ENCODE peak calls at places on chromosome 20, in ten cellular contexts. Y, W, K, V, O, B, I, U, D and Q are unnamed samples.

GRCh38 chr20:24403410-24403809 is 66.0 kb upstream of the SYNDIG1 start:
- DNase-seq in Y (no peak), W (no peak), K (no peak), V (no peak), O (no peak), B (no peak), I (no peak), U (peak; percentile 84), D (no peak), Q (no peak)

GRCh38 chr20:20084296-20084752 is 32.0 kb downstream of the CFAP61 start:
- DNase-seq in Y (peak; percentile 51), W (no peak), K (no peak), V (no peak), O (no peak), B (no peak), I (no peak), U (no peak), D (no peak), Q (peak; percentile 44)

GRCh38 chr20:58852559-58853271 is at the start of gene GNAS:
- DNase-seq in Y (peak; percentile 77), W (peak; percentile 39), K (peak; percentile 27), V (peak; percentile 52), O (peak; percentile 42), B (peak; percentile 60), I (peak; percentile 90), U (peak; percentile 24), D (no peak), Q (no peak)

GRCh38 chr20:36097331-36097730 is 57.2 kb upstream of the EPB41L1 start:
- DNase-seq in Y (peak; percentile 47), W (no peak), K (no peak), V (peak; percentile 78), O (no peak), B (peak; percentile 52), I (no peak), U (peak; percentile 34), D (no peak), Q (no peak)

GRCh38 chr20:18255526-18255925 is 32.8 kb upstream of the ZNF133 start:
- DNase-seq in Y (no peak), W (no peak), K (no peak), V (no peak), O (no peak), B (no peak), I (no peak), U (no peak), D (no peak), Q (no peak)

GRCh38 chr20:45963059-45964011 is 8.7 kb downstream of the ZNF335 start:
- DNase-seq in Y (peak; percentile 59), W (no peak), K (no peak), V (no peak), O (no peak), B (peak; percentile 33), I (no peak), U (no peak), D (peak; percentile 27), Q (no peak)

GRCh38 chr20:14333734-14334133 is 3.7 kb downstream of the FLRT3 start:
- DNase-seq in Y (no peak), W (no peak), K (no peak), V (no peak), O (no peak), B (no peak), I (no peak), U (no peak), D (no peak), Q (no peak)

GRCh38 chr20:5113615-5113986 is 6.2 kb downstream of the PCNA start:
- DNase-seq in Y (no peak), W (no peak), K (no peak), V (no peak), O (no peak), B (no peak), I (no peak), U (no peak), D (no peak), Q (no peak)

GRCh38 chr20:64049887-64050260 is 435 bp upstream of the SOX18 start:
- DNase-seq in Y (no peak), W (no peak), K (no peak), V (no peak), O (no peak), B (no peak), I (no peak), U (no peak), D (no peak), Q (no peak)

GRCh38 chr20:64049060-64049886 is at the start of gene SOX18:
- DNase-seq in Y (peak; percentile 66), W (no peak), K (no peak), V (no peak), O (no peak), B (peak; percentile 21), I (no peak), U (no peak), D (no peak), Q (no peak)

GRCh38 chr20:64047968-64048401 is 1.5 kb downstream of the SOX18 start:
- DNase-seq in Y (no peak), W (no peak), K (no peak), V (no peak), O (no peak), B (no peak), I (no peak), U (no peak), D (no peak), Q (no peak)

GRCh38 chr20:64047046-64047389 is 2.4 kb downstream of the SOX18 start:
- DNase-seq in Y (no peak), W (no peak), K (no peak), V (no peak), O (no peak), B (no peak), I (no peak), U (no peak), D (no peak), Q (no peak)

DNA sequence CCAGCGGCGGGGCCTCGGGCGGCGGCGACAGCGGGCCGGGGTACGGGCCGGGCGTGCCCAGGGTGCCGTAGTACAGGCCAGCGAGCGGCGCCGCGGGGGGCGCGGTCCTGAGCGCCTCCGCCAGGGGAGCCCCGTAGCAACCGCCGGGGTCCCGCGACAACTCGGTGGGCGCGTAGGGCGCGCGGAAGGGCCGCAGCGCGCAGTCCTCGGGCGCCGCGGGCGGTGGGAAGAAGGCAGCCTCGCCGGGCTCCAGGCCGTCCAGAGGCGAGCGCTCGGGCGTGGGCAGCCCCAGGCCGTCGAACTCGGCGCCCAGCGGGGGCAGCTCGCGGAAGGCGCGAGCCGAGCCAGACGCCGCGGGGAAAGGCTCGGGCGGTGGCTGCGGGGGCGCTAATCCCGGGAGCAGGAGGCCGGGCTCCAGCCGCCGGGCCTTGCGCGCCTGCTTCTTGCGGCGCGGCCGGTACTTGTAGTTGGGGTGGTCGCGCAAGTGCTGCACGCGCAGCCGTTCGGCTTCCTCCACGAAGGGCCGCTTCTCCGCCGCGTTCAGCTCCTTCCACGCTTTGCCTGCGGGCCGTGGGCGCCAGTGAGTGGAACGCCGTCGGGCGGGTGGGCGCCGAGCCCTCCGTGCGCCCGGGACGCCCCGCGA is 916 bp downstream of the SOX18 start:
- DNase-seq in Y (no peak), W (no peak), K (no peak), V (no peak), O (no peak), B (no peak), I (no peak), U (no peak), D (no peak), Q (no peak)
- H3K27ac ChIP-seq in Y (no peak overlapping the region), W (no peak overlapping the region), K (no peak overlapping the region), V (no peak overlapping the region), O (no peak overlapping the region), B (no peak overlapping the region), I (no peak overlapping the region), U (no peak overlapping the region), D (no peak overlapping the region), Q (no peak overlapping the region)

DNA sequence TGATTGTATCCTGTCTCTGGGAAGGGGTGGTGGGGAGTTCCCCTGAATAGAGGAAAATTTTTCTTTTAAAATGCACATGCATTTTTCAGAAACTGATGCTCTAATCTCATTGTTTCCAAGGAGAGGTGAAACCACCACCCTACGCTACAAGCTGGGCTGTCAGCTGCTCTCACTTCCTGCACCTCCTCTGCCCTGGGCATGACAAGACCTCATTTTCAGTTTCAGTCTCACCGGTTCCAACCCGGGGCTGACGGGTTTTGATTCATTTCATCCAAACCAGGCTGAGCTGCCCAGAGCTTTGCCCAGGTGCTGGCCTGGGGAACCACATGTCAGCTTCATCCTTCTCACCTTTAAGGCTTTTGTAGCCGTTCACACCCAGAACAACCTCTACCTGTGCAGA is 99.7 kb downstream of the EYA2 start:
- DNase-seq in Y (no peak), W (no peak), K (no peak), V (no peak), O (peak; percentile 32), B (no peak), I (no peak), U (peak; percentile 48), D (no peak), Q (no peak)
- H3K27ac ChIP-seq in Y (no peak overlapping the region), W (no peak overlapping the region), K (peak overlapping the region; percentile 37), V (no peak overlapping the region), O (no peak overlapping the region), B (no peak overlapping the region), I (no peak overlapping the region), U (no peak overlapping the region), D (peak overlapping the region; percentile 96), Q (no peak overlapping the region)

DNA sequence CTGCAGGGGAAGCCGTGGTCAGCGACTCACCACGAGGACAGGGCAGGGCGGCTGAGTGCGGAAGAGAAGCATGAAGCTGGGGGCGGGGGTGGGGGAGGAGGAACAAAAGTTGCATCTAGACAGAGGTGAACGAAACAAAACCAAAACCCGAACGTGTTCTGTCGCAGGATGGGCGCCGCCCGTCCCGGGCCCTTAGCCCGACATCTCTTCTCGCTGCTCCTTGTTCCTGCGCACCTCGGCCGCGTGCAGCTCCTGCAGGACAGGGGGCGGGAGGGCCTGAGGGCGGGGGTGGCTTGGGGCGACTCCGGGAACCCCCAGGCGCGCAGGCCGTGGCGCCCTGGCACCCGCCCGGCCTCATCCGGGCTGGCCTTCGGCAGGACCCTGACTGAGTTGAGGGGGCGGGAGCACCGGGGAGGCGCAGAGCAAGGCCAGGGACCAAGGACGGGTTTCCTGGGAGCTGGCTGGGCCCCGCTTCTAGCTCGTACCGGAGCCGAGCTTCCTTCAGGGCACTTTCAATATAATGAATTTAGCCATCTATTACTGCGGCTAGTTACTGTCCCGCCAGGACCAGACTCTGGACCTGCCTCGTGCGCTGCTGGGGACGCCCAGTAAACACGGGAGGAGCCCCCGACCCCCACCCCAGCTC is 12.0 kb downstream of the STMN3 start:
- DNase-seq in Y (no peak), W (no peak), K (peak; percentile 51), V (peak; percentile 43), O (no peak), B (no peak), I (no peak), U (peak; percentile 29), D (no peak), Q (no peak)
- H3K27ac ChIP-seq in Y (no peak overlapping the region), W (peak overlapping the region; percentile 30), K (peak overlapping the region; percentile 90), V (peak overlapping the region; percentile 86), O (peak overlapping the region; percentile 76), B (peak overlapping the region; percentile 56), I (no peak overlapping the region), U (peak overlapping the region; percentile 29), D (peak overlapping the region; percentile 50), Q (peak overlapping the region; percentile 44)

GRCh38 chr20:57455386-57455785 is 64.2 kb downstream of the RBM38 start:
- DNase-seq in Y (no peak), W (no peak), K (no peak), V (no peak), O (no peak), B (no peak), I (no peak), U (no peak), D (no peak), Q (no peak)

GRCh38 chr20:57456116-57456515 is 64.9 kb downstream of the RBM38 start:
- DNase-seq in Y (no peak), W (no peak), K (no peak), V (no peak), O (no peak), B (no peak), I (no peak), U (no peak), D (no peak), Q (no peak)

GRCh38 chr20:57459278-57459677 is 65.7 kb downstream of the CTCFL start:
- DNase-seq in Y (no peak), W (no peak), K (no peak), V (no peak), O (no peak), B (no peak), I (no peak), U (no peak), D (no peak), Q (no peak)

GRCh38 chr20:57458400-57459160 is 66.4 kb downstream of the CTCFL start:
- DNase-seq in Y (peak; percentile 57), W (peak; percentile 67), K (no peak), V (no peak), O (peak; percentile 66), B (no peak), I (no peak), U (no peak), D (no peak), Q (no peak)

GRCh38 chr20:57457243-57457761 is 66.1 kb downstream of the RBM38 start:
- DNase-seq in Y (peak; percentile 49), W (peak; percentile 37), K (no peak), V (no peak), O (no peak), B (no peak), I (no peak), U (no peak), D (no peak), Q (no peak)
- H3K27ac ChIP-seq in Y (no peak overlapping the region), W (no peak overlapping the region), K (no peak overlapping the region), V (no peak overlapping the region), O (no peak overlapping the region), B (no peak overlapping the region), I (no peak overlapping the region), U (no peak overlapping the region), D (no peak overlapping the region), Q (peak overlapping the region; percentile 21)